ENCODE peak calls at places on chromosomes 13 and 19, in five cellular contexts. G, H, Y, R and Z are unnamed samples.

GRCh38 chr19:3642987-3643386 is 16.4 kb upstream of the CACTIN start:
- DNase-seq in G (no peak), H (no peak), Y (peak; percentile 49), R (no peak), Z (peak; percentile 10)

GRCh38 chr19:33507021-33507956 is 14.3 kb downstream of the PEPD start:
- DNase-seq in G (no peak), H (no peak), Y (no peak), R (no peak), Z (no peak)

GRCh38 chr13:56349866-56350265 is 790.9 kb upstream of the PRR20A start:
- DNase-seq in G (no peak), H (no peak), Y (no peak), R (no peak), Z (no peak)

GRCh38 chr19:15971217-15971616 is 22.4 kb downstream of the OR10H4 start:
- DNase-seq in G (no peak), H (no peak), Y (no peak), R (no peak), Z (no peak)

GRCh38 chr19:2799273-2800020 is 14.1 kb downstream of the THOP1 start:
- DNase-seq in G (no peak), H (no peak), Y (no peak), R (no peak), Z (no peak)

GRCh38 chr19:46716013-46716671 is 772 bp downstream of the PRKD2 start:
- DNase-seq in G (no peak), H (no peak), Y (peak; percentile 45), R (no peak), Z (no peak)

GRCh38 chr13:76164290-76164689 is 528.2 kb downstream of the LMO7 start:
- DNase-seq in G (no peak), H (no peak), Y (no peak), R (no peak), Z (peak; percentile 47)

GRCh38 chr13:72959643-72960042 is 99.2 kb upstream of the KLF5 start:
- DNase-seq in G (no peak), H (no peak), Y (no peak), R (peak; percentile 17), Z (peak; percentile 96)

GRCh38 chr13:29861694-29862110 is 11.3 kb upstream of the UBL3 start:
- DNase-seq in G (peak; percentile 98), H (no peak), Y (peak; percentile 67), R (no peak), Z (peak; percentile 55)

GRCh38 chr19:38913958-38914357 is 2.0 kb upstream of the CCER2 start:
- DNase-seq in G (no peak), H (no peak), Y (no peak), R (no peak), Z (no peak)

GRCh38 chr19:2543463-2544442 is 67.8 kb downstream of the GADD45B start:
- DNase-seq in G (peak; percentile 93), H (peak; percentile 94), Y (peak; percentile 94), R (peak; percentile 99), Z (peak; percentile 90)

GRCh38 chr13:88601949-88602348 is 930.8 kb downstream of the SLITRK5 start:
- DNase-seq in G (no peak), H (no peak), Y (no peak), R (no peak), Z (no peak)

GRCh38 chr19:19651076-19651475 is 7.6 kb upstream of the GMIP start:
- DNase-seq in G (no peak), H (peak; percentile 59), Y (no peak), R (no peak), Z (no peak)

GRCh38 chr13:50168803-50169202 is 153.6 kb downstream of the KCNRG start:
- DNase-seq in G (no peak), H (no peak), Y (no peak), R (no peak), Z (peak; percentile 56)

GRCh38 chr19:7475665-7476064 is 13.2 kb downstream of the PEX11G start:
- DNase-seq in G (no peak), H (no peak), Y (no peak), R (no peak), Z (no peak)

GRCh38 chr13:76222511-76222910 is 586.4 kb downstream of the LMO7 start:
- DNase-seq in G (no peak), H (no peak), Y (no peak), R (no peak), Z (peak; percentile 14)

GRCh38 chr13:87954116-87954515 is 282.9 kb downstream of the SLITRK5 start:
- DNase-seq in G (no peak), H (no peak), Y (no peak), R (no peak), Z (no peak)

GRCh38 chr13:58478858-58479257 is 847.3 kb downstream of the PCDH17 start:
- DNase-seq in G (no peak), H (no peak), Y (no peak), R (no peak), Z (no peak)

GRCh38 chr13:57740719-57741118 is 109.2 kb downstream of the PCDH17 start:
- DNase-seq in G (no peak), H (peak; percentile 28), Y (no peak), R (no peak), Z (no peak)

GRCh38 chr19:44260695-44261446 is 1.2 kb downstream of the ZNF233 start:
- DNase-seq in G (no peak), H (no peak), Y (no peak), R (no peak), Z (no peak)

GRCh38 chr19:50479761-50480251 is 3.2 kb upstream of the GARIN5A start:
- DNase-seq in G (no peak), H (no peak), Y (no peak), R (no peak), Z (no peak)

GRCh38 chr19:50476943-50477264 is 256 bp upstream of the GARIN5A start:
- DNase-seq in G (no peak), H (no peak), Y (no peak), R (no peak), Z (no peak)

GRCh38 chr19:50480281-50481111 is 3.8 kb upstream of the GARIN5A start:
- DNase-seq in G (no peak), H (no peak), Y (no peak), R (no peak), Z (no peak)

GRCh38 chr19:50477751-50478515 is 1.3 kb upstream of the GARIN5A start:
- DNase-seq in G (no peak), H (no peak), Y (no peak), R (no peak), Z (no peak)

GRCh38 chr19:50478901-50479715 is 2.5 kb upstream of the GARIN5A start:
- DNase-seq in G (no peak), H (no peak), Y (no peak), R (peak; percentile 63), Z (no peak)
- TF ChIP-seq CTCF in G (peak; percentile 68), H (peak; percentile 60), Y (peak; percentile 71), R (peak; percentile 77), Z (peak; percentile 52)

GRCh38 chr13:80213201-80213600 is 127.7 kb downstream of the SPRY2 start:
- DNase-seq in G (no peak), H (no peak), Y (no peak), R (no peak), Z (no peak)

GRCh38 chr13:80214050-80214449 is 126.9 kb downstream of the SPRY2 start:
- DNase-seq in G (no peak), H (no peak), Y (no peak), R (peak; percentile 60), Z (no peak)

GRCh38 chr13:80215368-80215767 is 125.6 kb downstream of the SPRY2 start:
- DNase-seq in G (peak; percentile 57), H (no peak), Y (no peak), R (peak; percentile 86), Z (peak; percentile 79)

GRCh38 chr13:80214521-80214941 is 126.4 kb downstream of the SPRY2 start:
- DNase-seq in G (peak; percentile 33), H (no peak), Y (no peak), R (peak; percentile 77), Z (no peak)

DNA sequence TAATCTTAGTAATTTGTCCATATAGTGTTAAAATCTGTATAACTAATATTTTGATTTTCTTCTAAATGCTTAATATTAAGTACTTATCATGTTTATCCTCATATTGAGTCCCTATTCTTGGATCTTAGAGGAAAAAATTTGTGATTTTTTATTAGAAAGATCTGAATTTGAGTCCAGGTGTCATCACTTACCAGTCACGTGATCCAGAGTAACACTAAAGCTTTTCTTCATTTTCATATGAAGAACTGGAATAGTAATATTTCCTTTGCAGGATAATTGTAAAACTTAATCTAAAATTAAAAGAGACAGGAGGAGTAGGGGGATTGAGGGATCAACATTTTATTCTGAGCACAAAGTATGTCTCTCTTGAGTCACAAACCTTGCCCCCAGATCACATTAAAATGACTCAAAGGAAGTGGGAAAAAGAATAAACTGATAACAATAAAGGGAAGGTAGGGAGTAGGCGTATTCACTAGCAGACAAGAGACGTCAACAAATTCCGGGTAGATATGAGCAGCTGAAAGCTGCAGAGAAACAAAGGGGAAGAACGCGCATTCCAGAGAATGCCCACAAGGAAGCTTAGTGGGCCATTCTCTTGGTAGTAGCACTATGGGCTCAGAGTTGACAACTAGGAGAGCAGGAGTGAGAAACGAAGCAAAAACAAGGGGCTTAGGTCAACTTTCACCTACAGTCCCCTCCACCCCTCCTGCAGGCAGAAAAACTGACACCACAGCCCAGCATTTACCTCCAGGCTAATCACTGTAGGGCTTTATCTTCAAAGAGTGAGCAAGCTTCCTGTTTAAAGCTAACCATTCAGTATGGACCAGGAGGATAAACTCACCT is 123.1 kb downstream of the SPRY2 start:
- DNase-seq in G (no peak), H (no peak), Y (no peak), R (peak; percentile 78), Z (peak; percentile 83)
- H3K4me3 ChIP-seq in G (no peak overlapping the region), H (no peak overlapping the region), Y (no peak overlapping the region), R (no peak overlapping the region), Z (no peak overlapping the region)

DNA sequence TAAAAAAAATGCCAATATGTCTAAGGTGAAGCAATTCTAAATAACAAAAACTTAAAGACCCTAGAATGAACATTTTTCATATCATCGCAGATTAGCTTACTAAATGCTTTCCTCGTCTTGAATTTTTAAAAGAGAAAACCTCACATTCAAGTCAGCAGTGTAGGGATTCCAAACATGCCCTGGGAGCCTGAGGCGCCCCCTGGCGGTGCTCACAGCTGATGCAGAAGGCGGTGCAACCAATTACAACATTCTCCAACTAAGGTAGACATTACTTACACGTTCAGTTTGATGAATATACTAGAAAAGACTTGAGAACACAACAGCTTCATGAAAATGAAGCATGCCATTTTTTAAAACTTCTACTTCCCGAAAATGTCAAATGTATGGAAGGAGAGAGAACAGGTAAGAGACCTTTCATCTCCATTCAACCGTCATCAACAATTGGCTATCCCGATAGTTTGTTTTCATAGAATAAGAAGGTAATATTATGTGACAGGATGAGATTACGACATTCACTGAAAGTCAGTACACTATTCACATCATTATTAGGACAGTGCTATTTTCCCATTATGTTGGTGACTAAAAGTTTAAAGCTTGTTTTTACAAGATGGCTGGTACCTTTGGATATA is 304.4 kb downstream of the DCLK1 start:
- DNase-seq in G (no peak), H (no peak), Y (no peak), R (no peak), Z (no peak)
- TF ChIP-seq CTCF in G (no peak), H (peak; percentile 10), Y (peak; percentile 11), R (peak; percentile 37), Z (peak; percentile 19)

DNA sequence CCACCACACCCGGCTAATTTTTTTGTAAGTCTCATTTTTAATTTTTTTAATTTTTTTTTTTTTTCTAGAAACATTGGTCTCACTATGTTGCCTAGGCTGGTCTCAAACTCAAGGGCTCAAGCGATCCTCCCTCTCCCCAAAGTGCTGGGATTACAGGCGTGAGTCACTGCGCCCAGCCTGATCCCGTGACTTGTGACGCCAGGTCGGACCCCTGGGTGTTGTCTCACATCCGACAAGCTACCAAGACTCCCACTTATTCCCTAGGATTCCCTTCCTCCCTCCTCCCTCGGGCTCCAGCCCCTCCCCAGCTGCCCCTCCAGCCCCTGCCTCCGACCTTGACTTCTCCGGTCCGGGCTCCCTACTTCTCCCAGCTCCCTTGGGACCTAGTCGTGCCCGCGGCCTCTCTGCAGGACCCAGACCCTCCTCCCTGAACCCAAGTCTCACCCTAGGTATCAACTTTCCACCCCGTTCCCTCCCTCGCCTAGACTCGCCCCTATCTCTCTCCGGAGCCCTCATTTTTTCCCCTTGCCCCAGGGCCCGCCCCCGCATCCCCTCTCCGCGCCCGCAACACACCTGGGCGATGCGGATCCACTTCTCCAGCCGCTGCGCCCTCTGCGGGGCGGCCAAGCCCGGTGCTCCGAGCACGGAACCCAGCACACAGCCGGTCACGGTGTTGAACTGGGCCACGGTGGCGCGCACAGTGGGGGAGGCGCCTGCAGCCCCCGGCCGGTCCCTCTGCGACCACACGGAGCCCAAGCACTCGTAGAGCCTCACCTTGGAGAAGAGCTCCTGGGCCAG is 13.1 kb downstream of the RGL3 start:
- DNase-seq in G (no peak), H (no peak), Y (no peak), R (no peak), Z (no peak)
- H3K4me3 ChIP-seq in G (no peak overlapping the region), H (no peak overlapping the region), Y (no peak overlapping the region), R (no peak overlapping the region), Z (no peak overlapping the region)